ENCODE peak calls at places on chromosomes 1 and 21, in eight cellular contexts. K is DND-41, M is mammary epithelial cell, X is fibroblast of lung, Y is mesendoderm, H is PC-3, S is OCI-LY7, P is H9. J is an unnamed sample.
A peak's percentile ranks its signal among the peaks of the same experiment; 100 is the strongest.

GRCh38 chr21:45290948-45291612 is 3.4 kb upstream of the POFUT2 start:
- DNase-seq in K (no peak), M (peak; percentile 12), X (peak; percentile 65), Y (peak; percentile 80), H (peak; percentile 40), S (no peak), P (no peak), J (no peak)

GRCh38 chr1:114081145-114082046 is 72.3 kb downstream of the SYT6 start:
- DNase-seq in K (no peak), M (no peak), X (no peak), Y (no peak), H (no peak), S (no peak), P (no peak), J (no peak)

GRCh38 chr1:227889863-227890405 is 57.8 kb downstream of the WNT9A start:
- DNase-seq in K (no peak), M (no peak), X (no peak), Y (no peak), H (no peak), S (no peak), P (no peak), J (no peak)

GRCh38 chr21:40465382-40465781 is 381.6 kb downstream of the DSCAM start:
- DNase-seq in K (no peak), M (no peak), X (no peak), Y (no peak), H (no peak), S (no peak), P (no peak), J (no peak)

GRCh38 chr1:103160281-103160680 is 52.0 kb upstream of the COL11A1 start:
- DNase-seq in K (no peak), M (no peak), X (no peak), Y (peak; percentile 5), H (no peak), S (no peak), P (no peak), J (no peak)

GRCh38 chr1:44807364-44808062 is 362 bp upstream of the DYNLT4 start:
- DNase-seq in K (peak; percentile 77), M (peak; percentile 99), X (peak; percentile 99), Y (peak; percentile 100), H (peak; percentile 97), S (peak; percentile 68), P (peak; percentile 97), J (no peak)

GRCh38 chr1:157618190-157618589 is 20.3 kb upstream of the FCRL4 start:
- DNase-seq in K (no peak), M (no peak), X (no peak), Y (no peak), H (no peak), S (no peak), P (no peak), J (no peak)

GRCh38 chr1:160116277-160117147 is 953 bp downstream of the ATP1A2 start:
- DNase-seq in K (no peak), M (peak; percentile 91), X (peak; percentile 67), Y (no peak), H (peak; percentile 39), S (no peak), P (no peak), J (no peak)

GRCh38 chr1:197743578-197743977 is 31.7 kb downstream of the DENND1B start:
- DNase-seq in K (no peak), M (no peak), X (no peak), Y (no peak), H (no peak), S (no peak), P (no peak), J (no peak)

GRCh38 chr1:197744979-197745378 is 30.3 kb downstream of the DENND1B start:
- DNase-seq in K (no peak), M (no peak), X (no peak), Y (no peak), H (no peak), S (peak; percentile 7), P (no peak), J (no peak)

GRCh38 chr1:197737916-197738315 is 37.4 kb downstream of the DENND1B start:
- DNase-seq in K (no peak), M (no peak), X (no peak), Y (no peak), H (no peak), S (no peak), P (no peak), J (no peak)

GRCh38 chr1:197738927-197739326 is 36.4 kb downstream of the DENND1B start:
- DNase-seq in K (no peak), M (no peak), X (no peak), Y (no peak), H (no peak), S (no peak), P (no peak), J (no peak)

GRCh38 chr1:197740992-197741391 is 34.3 kb downstream of the DENND1B start:
- DNase-seq in K (no peak), M (no peak), X (no peak), Y (no peak), H (no peak), S (no peak), P (no peak), J (no peak)
- H3K79me2 ChIP-seq in K (peaks cover 96% of the 10 kb centered on the region), M (peaks cover 17% of the 10 kb centered on the region), X (no peaks in the 10 kb centered on the region), Y (no peaks in the 10 kb centered on the region), H (peaks cover 9% of the 10 kb centered on the region), S (peaks cover 32% of the 10 kb centered on the region), P (no peaks in the 10 kb centered on the region), J (peaks cover 99% of the 10 kb centered on the region)

GRCh38 chr1:198620951-198621824 is 17.7 kb upstream of the PTPRC start:
- DNase-seq in K (peak; percentile 95), M (no peak), X (no peak), Y (no peak), H (no peak), S (peak; percentile 97), P (no peak), J (peak; percentile 44)

GRCh38 chr1:198627436-198628063 is 11.3 kb upstream of the PTPRC start:
- DNase-seq in K (no peak), M (no peak), X (peak; percentile 5), Y (no peak), H (no peak), S (no peak), P (no peak), J (peak; percentile 16)

GRCh38 chr1:198624648-198624980 is 14.2 kb upstream of the PTPRC start:
- DNase-seq in K (no peak), M (no peak), X (no peak), Y (no peak), H (no peak), S (no peak), P (no peak), J (no peak)

GRCh38 chr1:198622532-198623218 is 16.2 kb upstream of the PTPRC start:
- DNase-seq in K (no peak), M (no peak), X (no peak), Y (no peak), H (no peak), S (peak; percentile 93), P (no peak), J (no peak)

GRCh38 chr1:198623920-198624647 is 14.8 kb upstream of the PTPRC start:
- DNase-seq in K (peak; percentile 45), M (no peak), X (peak; percentile 78), Y (no peak), H (peak; percentile 10), S (peak; percentile 55), P (no peak), J (no peak)
- H3K4me1 ChIP-seq in K (peaks cover 74% of the 10 kb centered on the region), M (no peaks in the 10 kb centered on the region), X (no peaks in the 10 kb centered on the region), Y (no peaks in the 10 kb centered on the region), H (peaks cover 3% of the 10 kb centered on the region), S (peaks cover 91% of the 10 kb centered on the region), P (no peaks in the 10 kb centered on the region), J (peaks cover 24% of the 10 kb centered on the region)

GRCh38 chr1:19620786-19621185 is 23.3 kb upstream of the NBL1 start:
- DNase-seq in K (no peak), M (no peak), X (peak; percentile 38), Y (no peak), H (no peak), S (no peak), P (no peak), J (no peak)

GRCh38 chr1:19621274-19621950 is 22.7 kb upstream of the NBL1 start:
- DNase-seq in K (no peak), M (no peak), X (no peak), Y (no peak), H (no peak), S (no peak), P (no peak), J (no peak)

GRCh38 chr1:19616489-19616888 is 27.6 kb upstream of the NBL1 start:
- DNase-seq in K (no peak), M (peak; percentile 23), X (peak; percentile 73), Y (no peak), H (peak; percentile 48), S (no peak), P (no peak), J (no peak)

GRCh38 chr1:19619697-19620384 is 24.3 kb upstream of the NBL1 start:
- DNase-seq in K (no peak), M (no peak), X (no peak), Y (no peak), H (no peak), S (no peak), P (no peak), J (no peak)

DNA sequence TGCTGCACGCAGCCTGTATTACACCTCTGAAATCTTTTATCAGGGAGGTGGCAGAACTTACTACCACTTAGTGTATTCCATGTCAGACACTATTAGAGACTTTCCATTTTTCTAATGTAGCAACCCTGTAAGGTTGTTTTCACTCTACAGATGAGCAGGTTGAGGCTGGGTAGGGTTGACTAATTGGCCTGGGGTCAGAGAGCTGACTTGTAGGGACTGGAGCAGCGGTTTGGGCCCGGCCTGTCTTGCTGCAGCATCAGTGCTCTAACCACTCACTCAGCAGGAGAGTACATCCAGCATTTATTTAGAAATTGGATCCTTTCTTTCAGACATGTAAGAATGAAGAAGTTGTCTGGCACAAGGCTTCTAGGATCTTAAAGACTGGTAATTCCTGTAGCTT is 25.7 kb upstream of the NBL1 start:
- DNase-seq in K (no peak), M (peak; percentile 66), X (no peak), Y (no peak), H (no peak), S (no peak), P (no peak), J (no peak)
- H3K79me2 ChIP-seq in K (peaks cover 65% of the 10 kb centered on the region), M (peaks cover 82% of the 10 kb centered on the region), X (peaks cover 17% of the 10 kb centered on the region), Y (peaks cover 7% of the 10 kb centered on the region), H (peaks cover 59% of the 10 kb centered on the region), S (peaks cover 48% of the 10 kb centered on the region), P (peaks cover 5% of the 10 kb centered on the region), J (peaks cover 58% of the 10 kb centered on the region)

GRCh38 chr1:108079550-108079949 is 114.6 kb upstream of the VAV3 start:
- DNase-seq in K (peak; percentile 93), M (no peak), X (no peak), Y (peak; percentile 43), H (no peak), S (peak; percentile 88), P (no peak), J (no peak)

GRCh38 chr1:108082741-108083562 is 117.2 kb downstream of the SLC25A24 start:
- DNase-seq in K (peak; percentile 32), M (no peak), X (no peak), Y (peak; percentile 63), H (peak; percentile 41), S (no peak), P (no peak), J (no peak)

GRCh38 chr1:108077991-108078390 is 113.0 kb upstream of the VAV3 start:
- DNase-seq in K (peak; percentile 64), M (no peak), X (no peak), Y (no peak), H (no peak), S (peak; percentile 61), P (no peak), J (no peak)

GRCh38 chr1:108082006-108082405 is 117.0 kb upstream of the VAV3 start:
- DNase-seq in K (no peak), M (no peak), X (no peak), Y (peak; percentile 16), H (no peak), S (no peak), P (no peak), J (no peak)

DNA sequence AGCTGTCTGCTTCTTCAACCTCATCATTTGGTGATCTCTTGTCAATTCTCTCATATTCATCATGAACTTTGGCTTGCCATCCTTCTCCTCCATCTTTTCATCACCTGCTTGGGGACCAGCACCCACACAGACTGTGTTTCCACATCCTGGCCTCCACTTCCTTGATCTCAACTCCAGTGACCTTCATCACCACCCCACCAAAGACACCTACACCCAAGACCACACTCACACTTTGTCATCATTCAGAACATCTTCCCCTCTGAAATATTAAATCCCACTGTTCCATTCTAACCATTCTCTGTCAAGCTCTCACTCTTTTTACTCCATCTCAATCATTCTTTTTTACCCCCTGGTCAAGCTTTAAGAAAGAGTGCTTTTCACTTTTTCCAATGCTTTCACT is 115.5 kb upstream of the VAV3 start:
- DNase-seq in K (peak; percentile 54), M (no peak), X (no peak), Y (no peak), H (no peak), S (no peak), P (no peak), J (no peak)
- H3K4me1 ChIP-seq in K (peaks cover 73% of the 10 kb centered on the region), M (peaks cover 5% of the 10 kb centered on the region), X (no peaks in the 10 kb centered on the region), Y (peaks cover 6% of the 10 kb centered on the region), H (peaks cover 12% of the 10 kb centered on the region), S (peaks cover 56% of the 10 kb centered on the region), P (no peaks in the 10 kb centered on the region), J (peaks cover 12% of the 10 kb centered on the region)